ENCODE peak calls at places on chromosomes 13 and 19, in eight cellular contexts. One of them, this sample, is unnamed.

GRCh38 chr19:19429361-19429760 is 23.9 kb downstream of the GATAD2A start:
- DNase-seq in cardiac fibroblast: no peak
- DNase-seq in heart left ventricle: no peak
- DNase-seq in fibroblast of the aortic adventitia: no peak
- DNase-seq in AG09319: no peak
- DNase-seq in body of pancreas: no peak
- DNase-seq in ascending aorta: no peak
- DNase-seq in SK-N-SH: no peak
- DNase-seq in this sample: no peak

GRCh38 chr13:110397445-110397844 is 90.4 kb downstream of the COL4A2 start:
- DNase-seq in AG09319: no peak
- DNase-seq in ascending aorta: no peak
- DNase-seq in heart left ventricle: no peak
- DNase-seq in fibroblast of the aortic adventitia: peak
- DNase-seq in body of pancreas: no peak
- DNase-seq in cardiac fibroblast: peak
- DNase-seq in SK-N-SH: no peak
- DNase-seq in this sample: no peak

GRCh38 chr13:111390522-111391270 is 70.3 kb downstream of the TEX29 start:
- DNase-seq in cardiac fibroblast: no peak
- DNase-seq in SK-N-SH: no peak
- DNase-seq in body of pancreas: no peak
- DNase-seq in ascending aorta: no peak
- DNase-seq in fibroblast of the aortic adventitia: no peak
- DNase-seq in AG09319: no peak
- DNase-seq in heart left ventricle: peak
- DNase-seq in this sample: no peak

GRCh38 chr13:81565849-81566248 is 1224.9 kb upstream of the SPRY2 start:
- DNase-seq in heart left ventricle: no peak
- DNase-seq in SK-N-SH: no peak
- DNase-seq in fibroblast of the aortic adventitia: no peak
- DNase-seq in body of pancreas: no peak
- DNase-seq in cardiac fibroblast: no peak
- DNase-seq in ascending aorta: no peak
- DNase-seq in AG09319: no peak
- DNase-seq in this sample: no peak

GRCh38 chr19:4606181-4606580 is 33.1 kb upstream of the TNFAIP8L1 start:
- DNase-seq in SK-N-SH: no peak
- DNase-seq in fibroblast of the aortic adventitia: no peak
- DNase-seq in AG09319: no peak
- DNase-seq in heart left ventricle: no peak
- DNase-seq in cardiac fibroblast: no peak
- DNase-seq in ascending aorta: no peak
- DNase-seq in body of pancreas: no peak
- DNase-seq in this sample: no peak

GRCh38 chr13:106156468-106156867 is 379.0 kb downstream of the EFNB2 start:
- DNase-seq in ascending aorta: no peak
- DNase-seq in fibroblast of the aortic adventitia: peak
- DNase-seq in SK-N-SH: no peak
- DNase-seq in cardiac fibroblast: peak
- DNase-seq in heart left ventricle: no peak
- DNase-seq in AG09319: peak
- DNase-seq in body of pancreas: no peak
- DNase-seq in this sample: peak

GRCh38 chr19:22533761-22534160 is 100.4 kb upstream of the ZNF492 start:
- DNase-seq in ascending aorta: no peak
- DNase-seq in AG09319: no peak
- DNase-seq in fibroblast of the aortic adventitia: no peak
- DNase-seq in heart left ventricle: no peak
- DNase-seq in cardiac fibroblast: no peak
- DNase-seq in body of pancreas: no peak
- DNase-seq in SK-N-SH: no peak
- DNase-seq in this sample: no peak

GRCh38 chr13:43044720-43045301 is 21.4 kb downstream of the DNAJC15 start:
- DNase-seq in ascending aorta: no peak
- DNase-seq in cardiac fibroblast: no peak
- DNase-seq in heart left ventricle: no peak
- DNase-seq in body of pancreas: no peak
- DNase-seq in SK-N-SH: no peak
- DNase-seq in fibroblast of the aortic adventitia: no peak
- DNase-seq in AG09319: no peak
- DNase-seq in this sample: no peak

GRCh38 chr19:54189668-54190502 is 505 bp upstream of the MBOAT7 start:
- DNase-seq in body of pancreas: peak
- DNase-seq in cardiac fibroblast: peak
- DNase-seq in heart left ventricle: peak
- DNase-seq in SK-N-SH: peak
- DNase-seq in ascending aorta: peak
- DNase-seq in fibroblast of the aortic adventitia: peak
- DNase-seq in AG09319: peak
- DNase-seq in this sample: peak

GRCh38 chr19:18590273-18591272 is 2.0 kb downstream of the REX1BD start:
- DNase-seq in cardiac fibroblast: peak
- DNase-seq in SK-N-SH: peak
- DNase-seq in ascending aorta: no peak
- DNase-seq in heart left ventricle: no peak
- DNase-seq in AG09319: no peak
- DNase-seq in fibroblast of the aortic adventitia: no peak
- DNase-seq in body of pancreas: no peak
- DNase-seq in this sample: peak

GRCh38 chr13:106710267-106710666 is 142.3 kb upstream of the ARGLU1 start:
- DNase-seq in heart left ventricle: peak
- DNase-seq in cardiac fibroblast: peak
- DNase-seq in AG09319: no peak
- DNase-seq in ascending aorta: no peak
- DNase-seq in body of pancreas: no peak
- DNase-seq in SK-N-SH: no peak
- DNase-seq in fibroblast of the aortic adventitia: no peak
- DNase-seq in this sample: peak

GRCh38 chr13:75726313-75726712 is 90.2 kb downstream of the LMO7 start:
- DNase-seq in SK-N-SH: no peak
- DNase-seq in body of pancreas: no peak
- DNase-seq in fibroblast of the aortic adventitia: no peak
- DNase-seq in AG09319: no peak
- DNase-seq in heart left ventricle: no peak
- DNase-seq in ascending aorta: no peak
- DNase-seq in cardiac fibroblast: no peak
- DNase-seq in this sample: no peak

GRCh38 chr13:53778937-53779336 is 750.3 kb downstream of the OLFM4 start:
- DNase-seq in heart left ventricle: no peak
- DNase-seq in cardiac fibroblast: no peak
- DNase-seq in SK-N-SH: no peak
- DNase-seq in AG09319: no peak
- DNase-seq in fibroblast of the aortic adventitia: no peak
- DNase-seq in body of pancreas: no peak
- DNase-seq in ascending aorta: no peak
- DNase-seq in this sample: no peak

GRCh38 chr13:100588350-100589177 is at the start of gene GGACT:
- DNase-seq in body of pancreas: peak
- DNase-seq in ascending aorta: no peak
- DNase-seq in AG09319: peak
- DNase-seq in heart left ventricle: peak
- DNase-seq in cardiac fibroblast: peak
- DNase-seq in SK-N-SH: peak
- DNase-seq in fibroblast of the aortic adventitia: peak
- DNase-seq in this sample: peak

GRCh38 chr19:2328401-2329161 is at the start of the genes LSM7 and SPPL2B:
- DNase-seq in AG09319: peak
- DNase-seq in body of pancreas: peak
- DNase-seq in ascending aorta: peak
- DNase-seq in cardiac fibroblast: peak
- DNase-seq in fibroblast of the aortic adventitia: peak
- DNase-seq in heart left ventricle: peak
- DNase-seq in SK-N-SH: peak
- DNase-seq in this sample: peak

GRCh38 chr13:45398862-45399261 is 19.3 kb downstream of the SLC25A30 start:
- DNase-seq in cardiac fibroblast: no peak
- DNase-seq in ascending aorta: no peak
- DNase-seq in AG09319: no peak
- DNase-seq in SK-N-SH: no peak
- DNase-seq in fibroblast of the aortic adventitia: no peak
- DNase-seq in heart left ventricle: no peak
- DNase-seq in body of pancreas: no peak
- DNase-seq in this sample: no peak

GRCh38 chr19:30795727-30796126 is 423.5 kb downstream of the ZNF536 start:
- DNase-seq in SK-N-SH: no peak
- DNase-seq in ascending aorta: no peak
- DNase-seq in AG09319: no peak
- DNase-seq in body of pancreas: no peak
- DNase-seq in heart left ventricle: no peak
- DNase-seq in cardiac fibroblast: no peak
- DNase-seq in fibroblast of the aortic adventitia: no peak
- DNase-seq in this sample: no peak

GRCh38 chr19:4879041-4879440 is 11.6 kb upstream of the PLIN3 start:
- DNase-seq in body of pancreas: no peak
- DNase-seq in AG09319: no peak
- DNase-seq in SK-N-SH: no peak
- DNase-seq in fibroblast of the aortic adventitia: no peak
- DNase-seq in cardiac fibroblast: no peak
- DNase-seq in ascending aorta: no peak
- DNase-seq in heart left ventricle: no peak
- DNase-seq in this sample: no peak

GRCh38 chr19:1260749-1261511 is 8.2 kb upstream of the CIRBP start:
- DNase-seq in AG09319: peak
- DNase-seq in SK-N-SH: peak
- DNase-seq in fibroblast of the aortic adventitia: peak
- DNase-seq in body of pancreas: peak
- DNase-seq in ascending aorta: peak
- DNase-seq in heart left ventricle: peak
- DNase-seq in cardiac fibroblast: peak
- DNase-seq in this sample: peak

GRCh38 chr19:47776568-47776967 is 1.9 kb upstream of the SELENOW start:
- DNase-seq in SK-N-SH: no peak
- DNase-seq in heart left ventricle: no peak
- DNase-seq in fibroblast of the aortic adventitia: no peak
- DNase-seq in AG09319: no peak
- DNase-seq in cardiac fibroblast: no peak
- DNase-seq in ascending aorta: no peak
- DNase-seq in body of pancreas: peak
- DNase-seq in this sample: no peak

DNA sequence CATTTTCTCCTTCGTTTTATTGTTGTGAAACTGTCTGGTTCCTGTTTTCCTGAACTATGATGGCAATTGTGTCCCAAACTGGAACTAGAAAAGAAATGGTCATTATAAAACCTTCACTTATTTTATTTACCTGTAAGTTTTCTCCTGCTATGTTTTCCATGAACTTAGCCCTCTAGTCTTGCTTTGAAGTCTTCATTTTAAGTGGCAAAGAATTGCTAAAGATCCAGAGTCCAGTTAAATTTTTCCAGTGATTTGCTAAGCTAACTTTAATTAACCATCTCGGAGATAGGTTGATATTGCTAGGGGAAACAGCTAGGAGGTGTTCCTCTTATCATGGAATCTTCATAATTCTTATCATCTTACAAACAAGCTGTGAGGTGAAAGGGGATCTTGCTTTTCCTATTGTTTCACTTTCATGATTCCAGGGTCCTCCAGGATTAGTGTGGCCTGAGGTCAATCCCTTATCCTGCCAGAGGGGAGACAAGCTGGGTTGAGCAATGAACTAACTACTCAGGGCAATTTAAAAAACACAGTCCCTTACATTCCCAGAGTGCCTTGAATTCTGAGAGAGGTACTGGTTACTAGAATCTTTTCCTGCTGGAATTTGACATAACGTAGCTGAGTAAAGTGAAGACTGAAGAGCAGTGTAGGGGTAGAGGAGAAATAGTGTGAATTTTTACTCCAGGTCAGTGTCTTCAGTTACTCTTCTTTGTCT is 112.5 kb downstream of the ESD start:
- DNase-seq in AG09319: no peak
- DNase-seq in ascending aorta: no peak
- DNase-seq in heart left ventricle: no peak
- DNase-seq in body of pancreas: no peak
- DNase-seq in fibroblast of the aortic adventitia: no peak
- DNase-seq in cardiac fibroblast: peak
- DNase-seq in SK-N-SH: no peak
- DNase-seq in this sample: no peak
- TF ChIP-seq CTCF in AG09319: no peak
- TF ChIP-seq CTCF in ascending aorta: no peak
- TF ChIP-seq CTCF in heart left ventricle: no peak
- TF ChIP-seq CTCF in body of pancreas: no peak
- TF ChIP-seq CTCF in fibroblast of the aortic adventitia: peak
- TF ChIP-seq CTCF in cardiac fibroblast: no peak
- TF ChIP-seq CTCF in SK-N-SH: no peak
- TF ChIP-seq CTCF in this sample: no peak

GRCh38 chr13:24627864-24628418 is 52.3 kb upstream of the ATP12A start:
- DNase-seq in ascending aorta: no peak
- DNase-seq in SK-N-SH: no peak
- DNase-seq in cardiac fibroblast: no peak
- DNase-seq in fibroblast of the aortic adventitia: no peak
- DNase-seq in body of pancreas: no peak
- DNase-seq in heart left ventricle: no peak
- DNase-seq in AG09319: no peak
- DNase-seq in this sample: no peak
- TF ChIP-seq CTCF in ascending aorta: no peak
- TF ChIP-seq CTCF in SK-N-SH: no peak
- TF ChIP-seq CTCF in cardiac fibroblast: no peak
- TF ChIP-seq CTCF in fibroblast of the aortic adventitia: no peak
- TF ChIP-seq CTCF in body of pancreas: no peak
- TF ChIP-seq CTCF in heart left ventricle: no peak
- TF ChIP-seq CTCF in AG09319: no peak
- TF ChIP-seq CTCF in this sample: no peak

GRCh38 chr19:13905634-13906524 is at the start of the genes BRME1 and CC2D1A:
- DNase-seq in ascending aorta: peak
- DNase-seq in SK-N-SH: peak
- DNase-seq in AG09319: peak
- DNase-seq in body of pancreas: peak
- DNase-seq in cardiac fibroblast: peak
- DNase-seq in heart left ventricle: peak
- DNase-seq in fibroblast of the aortic adventitia: peak
- DNase-seq in this sample: peak
- TF ChIP-seq CTCF in ascending aorta: no peak
- TF ChIP-seq CTCF in SK-N-SH: no peak
- TF ChIP-seq CTCF in AG09319: no peak
- TF ChIP-seq CTCF in body of pancreas: no peak
- TF ChIP-seq CTCF in cardiac fibroblast: no peak
- TF ChIP-seq CTCF in heart left ventricle: no peak
- TF ChIP-seq CTCF in fibroblast of the aortic adventitia: no peak
- TF ChIP-seq CTCF in this sample: no peak

DNA sequence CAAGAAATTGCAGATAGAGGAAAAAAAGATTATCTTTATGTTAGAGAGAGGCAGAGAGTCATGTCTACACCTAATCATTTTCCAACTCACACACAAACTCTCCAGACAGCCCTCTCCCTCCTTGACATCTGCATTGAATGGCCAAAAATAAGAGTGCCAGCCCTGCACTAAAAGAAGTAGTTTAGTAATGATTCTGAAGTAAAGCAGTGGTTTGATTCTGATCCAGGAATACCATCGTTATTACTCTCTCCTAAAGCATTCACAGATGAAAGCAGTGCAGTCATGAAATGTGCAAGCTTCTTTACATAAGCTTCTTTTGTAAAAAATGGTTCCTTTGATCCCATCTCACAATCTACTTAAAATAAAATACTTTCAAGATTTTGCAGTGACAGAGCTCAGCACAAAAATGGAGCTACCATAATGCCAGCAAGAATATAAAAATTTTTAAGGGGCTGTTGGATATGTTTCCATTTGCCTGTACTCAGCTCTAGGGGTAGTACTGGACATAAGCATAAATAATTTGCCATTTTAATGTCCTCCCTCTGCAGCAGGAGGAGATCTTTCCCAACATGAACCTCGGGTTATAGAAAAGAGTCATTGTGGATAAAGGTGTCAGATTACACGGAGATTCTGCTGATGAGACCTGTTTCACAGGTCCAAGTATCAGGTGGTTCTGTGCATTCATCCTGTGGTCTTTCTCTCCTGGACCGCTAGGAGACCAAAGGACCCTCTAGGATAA is 406.3 kb downstream of the DCT start:
- DNase-seq in cardiac fibroblast: peak
- DNase-seq in fibroblast of the aortic adventitia: peak
- DNase-seq in AG09319: peak
- DNase-seq in body of pancreas: no peak
- DNase-seq in heart left ventricle: no peak
- DNase-seq in SK-N-SH: no peak
- DNase-seq in ascending aorta: no peak
- DNase-seq in this sample: peak
- TF ChIP-seq CTCF in cardiac fibroblast: no peak
- TF ChIP-seq CTCF in fibroblast of the aortic adventitia: no peak
- TF ChIP-seq CTCF in AG09319: no peak
- TF ChIP-seq CTCF in body of pancreas: no peak
- TF ChIP-seq CTCF in heart left ventricle: no peak
- TF ChIP-seq CTCF in SK-N-SH: peak
- TF ChIP-seq CTCF in ascending aorta: no peak
- TF ChIP-seq CTCF in this sample: no peak